ENCODE peak calls at places on chromosomes 7 and 10, in four cellular contexts. F is PC-3; J is AG04450; D is CD8-positive, alpha-beta T cell. M is an unnamed sample.
A peak's percentile ranks its signal among the peaks of the same experiment; 100 is the strongest.

GRCh38 chr10:42594246-42594650 is 44.1 kb downstream of the ZNF33B start:
- DNase-seq in F (no peak), J (peak; percentile 10), D (no peak), M (peak; percentile 89)

GRCh38 chr7:83276250-83276649 is 113.6 kb upstream of the PCLO start:
- DNase-seq in F (no peak), J (no peak), D (no peak), M (no peak)

GRCh38 chr7:114539575-114539974 is 125.0 kb downstream of the FOXP2 start:
- DNase-seq in F (peak; percentile 16), J (no peak), D (no peak), M (peak; percentile 58)

GRCh38 chr7:138893258-138893657 is 87.9 kb downstream of the KIAA1549 start:
- DNase-seq in F (no peak), J (no peak), D (no peak), M (no peak)

GRCh38 chr7:116809636-116810266 is 52.6 kb upstream of the CAPZA2 start:
- DNase-seq in F (peak; percentile 87), J (peak; percentile 32), D (no peak), M (peak; percentile 85)

GRCh38 chr10:31359979-31360378 is 41.0 kb downstream of the ZEB1 start:
- DNase-seq in F (peak; percentile 45), J (no peak), D (no peak), M (peak; percentile 36)

GRCh38 chr10:49395741-49396665 is at the start of gene DRGX:
- DNase-seq in F (no peak), J (no peak), D (peak; percentile 7), M (no peak)

GRCh38 chr7:119842786-119843185 is 430.2 kb upstream of the KCND2 start:
- DNase-seq in F (no peak), J (no peak), D (no peak), M (no peak)

GRCh38 chr10:94223702-94224370 is 138.9 kb downstream of the NOC3L start:
- DNase-seq in F (no peak), J (no peak), D (no peak), M (peak; percentile 31)

GRCh38 chr7:64114791-64115190 is 69.6 kb downstream of the ZNF727 start:
- DNase-seq in F (no peak), J (no peak), D (no peak), M (no peak)

GRCh38 chr10:4141471-4141870 is 356.5 kb upstream of the KLF6 start:
- DNase-seq in F (no peak), J (no peak), D (no peak), M (peak; percentile 42)

GRCh38 chr10:124732931-124733536 is 11.1 kb downstream of the FAM53B start:
- DNase-seq in F (no peak), J (no peak), D (peak; percentile 54), M (peak; percentile 67)

GRCh38 chr7:155998328-155998691 is 186.0 kb upstream of the SHH start:
- DNase-seq in F (no peak), J (no peak), D (peak; percentile 46), M (no peak)

GRCh38 chr10:115657161-115657850 is 564.1 kb downstream of the ATRNL1 start:
- DNase-seq in F (no peak), J (no peak), D (no peak), M (peak; percentile 26)

GRCh38 chr10:77226020-77226419 is 411.6 kb downstream of the KCNMA1 start:
- DNase-seq in F (no peak), J (no peak), D (no peak), M (no peak)

GRCh38 chr10:86182150-86182549 is 184.4 kb downstream of the GRID1 start:
- DNase-seq in F (no peak), J (no peak), D (no peak), M (no peak)

GRCh38 chr7:71130280-71130679 is 1.7 kb upstream of the GALNT17 start:
- DNase-seq in F (no peak), J (no peak), D (no peak), M (no peak)

GRCh38 chr7:158188676-158189075 is 398.9 kb downstream of the PTPRN2 start:
- DNase-seq in F (no peak), J (no peak), D (no peak), M (no peak)

GRCh38 chr10:24723788-24724380 is at the start of gene ARHGAP21:
- DNase-seq in F (peak; percentile 61), J (no peak), D (no peak), M (peak; percentile 82)

GRCh38 chr7:129493555-129493954 is 8.8 kb upstream of the SMKR1 start:
- DNase-seq in F (peak; percentile 25), J (no peak), D (no peak), M (peak; percentile 32)

GRCh38 chr7:77935652-77936348 is 137.2 kb downstream of the PHTF2 start:
- DNase-seq in F (peak; percentile 21), J (no peak), D (no peak), M (peak; percentile 22)

GRCh38 chr10:87920538-87920937 is 57.1 kb downstream of the PTEN start:
- DNase-seq in F (no peak), J (no peak), D (no peak), M (no peak)

GRCh38 chr10:72063703-72064391 is 24.5 kb downstream of the SPOCK2 start:
- DNase-seq in F (peak; percentile 58), J (no peak), D (no peak), M (no peak)

GRCh38 chr10:112526130-112526529 is 79.1 kb downstream of the VTI1A start:
- DNase-seq in F (peak; percentile 11), J (no peak), D (no peak), M (no peak)

GRCh38 chr10:91711885-91712284 is 79.0 kb upstream of the PPP1R3C start:
- DNase-seq in F (no peak), J (no peak), D (no peak), M (no peak)

GRCh38 chr10:116800356-116800929 is 48.9 kb upstream of the ENO4 start:
- DNase-seq in F (no peak), J (no peak), D (no peak), M (no peak)

GRCh38 chr7:121442845-121443244 is 46.7 kb upstream of the FAM3C start:
- DNase-seq in F (peak; percentile 36), J (no peak), D (no peak), M (no peak)

DNA sequence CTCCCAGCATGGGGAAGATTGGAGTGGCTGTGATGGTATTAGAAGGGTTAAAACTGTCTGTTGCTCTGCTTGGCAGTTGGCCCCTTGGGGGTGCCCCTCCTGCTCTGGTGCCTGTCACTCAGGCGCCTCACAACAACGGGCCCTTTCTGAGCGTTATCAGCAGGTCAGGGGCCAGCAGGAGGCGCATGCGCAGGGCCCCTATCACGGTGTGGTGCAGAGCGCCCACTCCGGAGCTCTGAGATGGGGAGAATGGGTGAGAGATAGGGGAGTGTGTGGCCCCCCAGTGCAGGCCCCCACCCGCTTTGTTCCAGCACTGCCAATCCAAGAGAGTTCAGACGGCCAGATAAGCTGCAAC is 24.8 kb downstream of the GBX1 start:
- DNase-seq in F (no peak), J (no peak), D (no peak), M (no peak)
- TF ChIP-seq CTCF in F (no peak), J (no peak), D (no peak), M (no peak)

GRCh38 chr10:133182190-133182589 is 22.2 kb downstream of the KNDC1 start:
- DNase-seq in F (no peak), J (no peak), D (no peak), M (no peak)
- TF ChIP-seq CTCF in F (no peak), J (no peak), D (no peak), M (no peak)

GRCh38 chr10:17412323-17412722 is 42.1 kb downstream of the ST8SIA6 start:
- DNase-seq in F (peak; percentile 2), J (no peak), D (no peak), M (no peak)
- TF ChIP-seq CTCF in F (peak; percentile 33), J (no peak), D (no peak), M (no peak)

GRCh38 chr7:42956062-42956461 is 23.9 kb downstream of the MRPL32 start:
- DNase-seq in F (no peak), J (no peak), D (no peak), M (no peak)
- TF ChIP-seq CTCF in F (no peak), J (no peak), D (no peak), M (no peak)

DNA sequence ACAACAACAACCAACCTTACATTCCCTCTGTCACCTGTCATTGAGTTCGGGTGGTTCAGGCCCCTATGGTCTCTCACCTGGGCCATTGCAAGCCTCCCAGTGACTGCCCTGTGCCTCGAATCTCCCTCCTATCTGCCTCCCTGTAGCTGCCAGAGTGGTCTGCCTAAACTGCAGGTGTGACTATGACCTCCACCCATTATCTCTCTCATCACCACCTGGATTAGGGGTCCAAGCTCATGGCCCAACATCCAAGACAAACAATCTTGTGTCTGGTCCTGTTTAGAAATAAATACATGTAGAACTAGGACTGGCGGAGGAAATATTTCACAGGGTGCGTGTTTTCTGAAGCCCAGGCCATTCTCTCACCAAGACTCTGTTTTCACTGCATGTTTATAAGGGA is 146.6 kb downstream of the HERPUD2 start:
- DNase-seq in F (no peak), J (no peak), D (no peak), M (no peak)
- TF ChIP-seq CTCF in F (no peak), J (no peak), D (no peak), M (no peak)

GRCh38 chr7:111223802-111224253 is 132.9 kb downstream of the LRRN3 start:
- DNase-seq in F (no peak), J (no peak), D (no peak), M (no peak)
- TF ChIP-seq CTCF in F (no peak), J (no peak), D (no peak), M (no peak)

GRCh38 chr7:136292365-136292764 is 315.2 kb upstream of the MTPN start:
- DNase-seq in F (no peak), J (no peak), D (no peak), M (no peak)

GRCh38 chr7:136293272-136293671 is 316.1 kb upstream of the MTPN start:
- DNase-seq in F (no peak), J (no peak), D (no peak), M (no peak)

GRCh38 chr7:136293841-136294391 is 316.8 kb upstream of the MTPN start:
- DNase-seq in F (no peak), J (no peak), D (no peak), M (no peak)

DNA sequence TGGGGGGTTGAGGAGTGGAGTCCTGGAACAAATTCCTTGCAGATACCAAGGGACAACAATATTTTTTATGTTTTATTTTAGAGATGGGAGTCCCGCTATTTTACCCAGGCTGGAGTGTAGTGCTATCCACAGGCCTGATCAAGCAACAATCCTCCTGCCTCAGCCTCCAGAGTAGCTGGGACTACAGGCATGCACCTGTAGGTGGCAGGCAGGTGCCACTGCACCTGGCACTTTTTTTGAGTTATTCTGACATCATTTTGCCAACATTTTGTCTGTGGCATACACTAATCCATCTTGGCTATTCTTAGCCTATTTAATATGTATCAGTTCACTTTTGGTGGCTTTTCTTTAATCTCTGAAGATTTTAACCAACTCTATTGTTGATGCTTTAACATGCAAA is 317.8 kb upstream of the MTPN start:
- DNase-seq in F (peak; percentile 20), J (no peak), D (no peak), M (no peak)
- TF ChIP-seq CTCF in F (peak; percentile 40), J (no peak), D (no peak), M (no peak)

GRCh38 chr7:146736446-146737190 is 620.0 kb downstream of the CNTNAP2 start:
- DNase-seq in F (peak; percentile 39), J (no peak), D (no peak), M (peak; percentile 22)
- TF ChIP-seq CTCF in F (peak; percentile 21), J (no peak), D (no peak), M (no peak)

GRCh38 chr10:61795551-61795950 is 105.9 kb upstream of the ARID5B start:
- DNase-seq in F (peak; percentile 45), J (no peak), D (no peak), M (no peak)
- TF ChIP-seq CTCF in F (peak; percentile 64), J (no peak), D (no peak), M (peak; percentile 19)